ENCODE peak calls at places on chromosomes 16 and 17, in nine cellular contexts. S, D, M, N, T, Q, C, G and R are unnamed samples.

GRCh38 chr16:48367443-48368049 is 17.7 kb downstream of the SIAH1 start:
- DNase-seq in T (no peak), N (no peak), Q (no peak), M (no peak), D (no peak), C (no peak), G (no peak), S (no peak), R (no peak)

GRCh38 chr16:830871-831570 is 30.5 kb upstream of the GNG13 start:
- DNase-seq in N (no peak), G (no peak), D (no peak), C (no peak), M (no peak), T (no peak), S (no peak), Q (no peak), R (no peak)

GRCh38 chr17:36135465-36135864 is 31.8 kb downstream of the CCL4 start:
- DNase-seq in G (no peak), Q (no peak), C (no peak), S (no peak), M (no peak), D (no peak), N (no peak), T (no peak), R (no peak)

GRCh38 chr17:57986841-57987581 is 1.0 kb downstream of the VEZF1 start:
- DNase-seq in D (peak), T (peak), C (peak), Q (peak), M (no peak), N (no peak), G (peak), S (peak), R (no peak)

GRCh38 chr17:74768763-74769114 is 7.4 kb downstream of the NAT9 start:
- DNase-seq in Q (no peak), D (no peak), M (no peak), G (no peak), C (no peak), S (no peak), N (no peak), T (no peak), R (no peak)

GRCh38 chr17:7191571-7192270 is 12.6 kb upstream of the ASGR1 start:
- DNase-seq in D (no peak), C (peak), Q (no peak), M (no peak), N (no peak), G (peak), T (peak), S (no peak), R (peak)

GRCh38 chr17:79082311-79083190 is 7.9 kb downstream of the ENGASE start:
- DNase-seq in M (no peak), N (no peak), S (peak), Q (no peak), G (peak), T (peak), D (no peak), C (peak), R (peak)

GRCh38 chr17:32117399-32117798 is 24.9 kb upstream of the RHOT1 start:
- DNase-seq in N (no peak), C (no peak), S (no peak), Q (no peak), T (no peak), D (no peak), M (no peak), G (no peak), R (no peak)

GRCh38 chr17:49913226-49914095 is 55.5 kb upstream of the DLX4 start:
- DNase-seq in D (no peak), C (peak), T (peak), M (no peak), G (peak), Q (peak), N (no peak), S (no peak), R (no peak)

GRCh38 chr17:18323007-18323406 is 7.9 kb downstream of the SMCR8 start:
- DNase-seq in T (peak), G (no peak), D (no peak), Q (peak), N (no peak), C (peak), M (no peak), S (peak), R (no peak)

GRCh38 chr16:87778830-87779579 is 13.2 kb upstream of the KLHDC4 start:
- DNase-seq in T (peak), N (no peak), Q (peak), S (peak), G (peak), M (peak), D (peak), C (peak), R (peak)

GRCh38 chr17:31802502-31802901 is 56.5 kb downstream of the COPRS start:
- DNase-seq in M (no peak), Q (no peak), N (no peak), C (no peak), T (no peak), D (no peak), G (no peak), S (no peak), R (no peak)

GRCh38 chr16:48383204-48383876 is 1.9 kb downstream of the SIAH1 start:
- DNase-seq in S (no peak), N (no peak), G (peak), T (no peak), M (no peak), D (no peak), Q (no peak), C (peak), R (no peak)

GRCh38 chr16:70638814-70639792 is 7.3 kb upstream of the IL34 start:
- DNase-seq in S (no peak), C (no peak), Q (no peak), T (peak), M (no peak), D (no peak), N (no peak), G (peak), R (peak)

GRCh38 chr16:68062910-68063393 is 22.2 kb upstream of the NFATC3 start:
- DNase-seq in T (no peak), S (no peak), M (no peak), C (no peak), Q (no peak), D (no peak), N (no peak), G (no peak), R (no peak)